ENCODE peak calls at places on chromosomes 7 and 10, in four cellular contexts. L is WERI-Rb-1, Q is left ventricle myocardium inferior, H is PC-9. C is an unnamed sample.

GRCh38 chr7:115851291-115851690 is 179.3 kb downstream of the TFEC start:
- DNase-seq in Q (no peak), L (peak), H (no peak), C (no peak)

GRCh38 chr10:45418859-45419672 is 45.0 kb downstream of the ALOX5 start:
- DNase-seq in Q (peak), L (no peak), H (no peak), C (peak)

GRCh38 chr7:100602889-100603696 is 930 bp downstream of the PCOLCE start:
- DNase-seq in Q (peak), L (no peak), H (peak), C (peak)

GRCh38 chr7:100801833-100802568 is 25.3 kb downstream of the EPHB4 start:
- DNase-seq in L (no peak), Q (peak), H (peak), C (no peak)

GRCh38 chr7:78924581-78924980 is 528.9 kb downstream of the MAGI2 start:
- DNase-seq in H (no peak), Q (no peak), L (no peak), C (no peak)

GRCh38 chr7:33624172-33624571 is 281.2 kb upstream of the BMPER start:
- DNase-seq in L (no peak), Q (no peak), H (no peak), C (no peak)

GRCh38 chr10:17227367-17228080 is 517 bp upstream of the VIM start:
- DNase-seq in H (no peak), L (no peak), Q (no peak), C (no peak)

GRCh38 chr10:107873007-107873406 is 708.5 kb upstream of the SORCS1 start:
- DNase-seq in L (no peak), H (no peak), Q (no peak), C (no peak)

GRCh38 chr7:131285558-131285957 is 42.1 kb upstream of the MKLN1 start:
- DNase-seq in Q (peak), H (no peak), L (no peak), C (no peak)

GRCh38 chr7:159126496-159127345 is 17.9 kb downstream of the VIPR2 start:
- DNase-seq in L (no peak), H (no peak), Q (no peak), C (peak)

GRCh38 chr7:5379576-5379975 is 44.1 kb downstream of the TNRC18 start:
- DNase-seq in H (no peak), Q (no peak), L (no peak), C (no peak)

GRCh38 chr10:114547056-114547455 is 111.0 kb downstream of the ABLIM1 start:
- DNase-seq in H (no peak), Q (no peak), L (no peak), C (no peak)

GRCh38 chr10:115951242-115951641 is 321.8 kb downstream of the GFRA1 start:
- DNase-seq in Q (no peak), L (no peak), H (no peak), C (no peak)

GRCh38 chr7:37032258-37032601 is 307.9 kb upstream of the AOAH start:
- DNase-seq in H (no peak), Q (no peak), L (no peak), C (no peak)

GRCh38 chr7:150373049-150373801 is 4.6 kb downstream of the REPIN1 start:
- DNase-seq in H (peak), L (no peak), Q (no peak), C (no peak)

GRCh38 chr7:110943686-110944350 is 147.1 kb upstream of the LRRN3 start:
- DNase-seq in Q (no peak), L (no peak), H (no peak), C (no peak)

GRCh38 chr7:142685877-142686508 is 63.3 kb upstream of the PRSS1 start:
- DNase-seq in H (no peak), Q (no peak), L (no peak), C (no peak)
- TF ChIP-seq CTCF in H (no peak), Q (no peak), L (no peak), C (no peak)

GRCh38 chr10:92124020-92124419 is 166.9 kb downstream of the CPEB3 start:
- DNase-seq in L (no peak), H (no peak), Q (no peak), C (no peak)
- H3K27ac ChIP-seq in L (no peak), H (peak), Q (peak), C (peak)

GRCh38 chr10:103278424-103278823 is 1.5 kb downstream of the INA start:
- DNase-seq in Q (no peak), L (no peak), H (no peak), C (no peak)

GRCh38 chr10:103278862-103279298 is 1.9 kb downstream of the INA start:
- DNase-seq in L (peak), H (peak), Q (peak), C (no peak)

GRCh38 chr10:103277713-103278299 is 868 bp downstream of the INA start:
- DNase-seq in Q (no peak), L (peak), H (no peak), C (no peak)

GRCh38 chr10:103276941-103277712 is at the start of gene INA:
- DNase-seq in Q (no peak), H (peak), L (peak), C (no peak)

GRCh38 chr10:103276251-103276936 is 544 bp upstream of the INA start:
- DNase-seq in L (peak), Q (no peak), H (no peak), C (no peak)
- H3K4me3 ChIP-seq in L (peak), Q (peak), H (no peak), C (peak)

GRCh38 chr10:92844746-92845145 is 3.6 kb upstream of the EXOC6 start:
- DNase-seq in Q (no peak), L (no peak), H (no peak), C (no peak)
- TF ChIP-seq CTCF in Q (no peak), L (peak), H (no peak), C (no peak)

GRCh38 chr10:112446055-112446854 is 459 bp downstream of the ZDHHC6 start:
- DNase-seq in L (no peak), Q (no peak), H (no peak), C (no peak)
- H3K27ac ChIP-seq in L (peak), Q (peak), H (peak), C (peak)

GRCh38 chr10:130543787-130544186 is 407.6 kb downstream of the GLRX3 start:
- DNase-seq in L (no peak), Q (no peak), H (no peak), C (no peak)
- H3K4me3 ChIP-seq in L (no peak), Q (no peak), H (no peak), C (no peak)

GRCh38 chr10:4541292-4541691 is 284.7 kb upstream of the AKR1E2 start:
- DNase-seq in L (no peak), Q (no peak), H (peak), C (peak)
- TF ChIP-seq CTCF in L (no peak), Q (no peak), H (no peak), C (no peak)

DNA sequence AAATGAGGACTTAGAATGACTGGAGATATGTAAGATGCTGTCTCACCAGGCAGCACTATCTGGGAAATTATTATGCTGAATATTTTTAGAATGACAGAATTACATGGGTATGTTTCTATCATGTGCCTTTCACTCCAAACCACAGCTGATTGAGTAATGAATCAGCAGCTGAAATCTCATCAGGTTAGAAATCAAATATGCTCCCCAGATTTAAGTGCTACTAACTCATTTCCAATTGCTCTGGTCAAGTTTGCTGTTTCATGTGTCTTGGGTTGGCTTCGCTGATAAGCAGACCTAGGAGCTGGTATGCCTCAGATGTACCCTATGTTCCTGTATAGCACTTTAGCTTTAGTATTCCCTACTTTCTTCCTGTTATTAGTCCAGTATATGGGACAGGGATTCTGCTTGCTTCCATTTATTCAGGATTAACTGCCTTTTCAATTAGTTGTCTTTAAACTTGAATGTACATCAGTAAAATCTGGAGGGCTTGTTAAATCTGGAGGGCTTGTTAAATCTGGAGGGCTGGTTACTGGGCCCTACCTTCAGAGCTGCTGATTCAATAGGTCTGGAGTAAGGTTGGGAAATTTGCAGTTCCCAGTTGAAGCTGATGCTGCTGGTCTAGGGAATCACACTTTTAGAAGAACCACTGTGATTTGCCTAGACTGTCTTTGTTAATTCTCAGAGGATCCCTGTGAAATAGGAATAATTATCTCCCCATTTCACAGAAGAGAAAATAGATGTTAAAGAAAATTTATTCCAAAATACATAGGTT is 172.9 kb downstream of the DKK1 start:
- DNase-seq in Q (no peak), L (no peak), H (peak), C (no peak)
- H3K27ac ChIP-seq in Q (no peak), L (no peak), H (peak), C (no peak)

GRCh38 chr7:140681766-140682165 is 9.0 kb downstream of the ADCK2 start:
- DNase-seq in Q (no peak), H (no peak), L (no peak), C (no peak)

GRCh38 chr7:140686921-140687320 is 9.6 kb upstream of the NDUFB2 start:
- DNase-seq in L (no peak), Q (no peak), H (no peak), C (peak)

GRCh38 chr7:140683657-140684056 is 10.9 kb downstream of the ADCK2 start:
- DNase-seq in H (no peak), Q (no peak), L (no peak), C (peak)

GRCh38 chr7:140685407-140686087 is 11.0 kb upstream of the NDUFB2 start:
- DNase-seq in Q (no peak), H (no peak), L (peak), C (peak)

GRCh38 chr7:140684066-140684950 is 11.6 kb downstream of the ADCK2 start:
- DNase-seq in Q (no peak), L (no peak), H (no peak), C (peak)
- H3K4me3 ChIP-seq in Q (no peak), L (no peak), H (no peak), C (no peak)